ENCODE peak calls at places on chromosomes 3 and 15, in six cellular contexts. R is CD8-positive, alpha-beta T cell; B is OCI-LY7; P is AG10803; I is choroid plexus epithelial cell; F is cardiac fibroblast. E is an unnamed sample.

GRCh38 chr15:74179101-74179841 is 5.8 kb downstream of the ISLR start:
- DNase-seq in R (no peak), B (no peak), P (peak), I (peak), F (peak), E (peak)

GRCh38 chr3:48750906-48751305 is 33.9 kb upstream of the IP6K2 start:
- DNase-seq in R (no peak), B (no peak), P (no peak), I (no peak), F (no peak), E (no peak)

GRCh38 chr3:8239718-8240698 is 261.6 kb upstream of the LMCD1 start:
- DNase-seq in R (no peak), B (peak), P (peak), I (peak), F (peak), E (peak)

GRCh38 chr3:76687019-76687418 is 352.9 kb upstream of the ROBO2 start:
- DNase-seq in R (no peak), B (no peak), P (no peak), I (no peak), F (no peak), E (no peak)

GRCh38 chr3:111972891-111973290 is 5.9 kb upstream of the ABHD10 start:
- DNase-seq in R (no peak), B (no peak), P (no peak), I (no peak), F (no peak), E (no peak)

GRCh38 chr15:50542051-50542450 is 4.4 kb downstream of the USP50 start:
- DNase-seq in R (no peak), B (no peak), P (peak), I (peak), F (peak), E (peak)

GRCh38 chr3:58487140-58487886 is 4.6 kb upstream of the KCTD6 start:
- DNase-seq in R (no peak), B (no peak), P (peak), I (peak), F (peak), E (peak)

GRCh38 chr3:58065700-58066167 is 57.5 kb downstream of the FLNB start:
- DNase-seq in R (no peak), B (no peak), P (no peak), I (peak), F (no peak), E (no peak)

DNA sequence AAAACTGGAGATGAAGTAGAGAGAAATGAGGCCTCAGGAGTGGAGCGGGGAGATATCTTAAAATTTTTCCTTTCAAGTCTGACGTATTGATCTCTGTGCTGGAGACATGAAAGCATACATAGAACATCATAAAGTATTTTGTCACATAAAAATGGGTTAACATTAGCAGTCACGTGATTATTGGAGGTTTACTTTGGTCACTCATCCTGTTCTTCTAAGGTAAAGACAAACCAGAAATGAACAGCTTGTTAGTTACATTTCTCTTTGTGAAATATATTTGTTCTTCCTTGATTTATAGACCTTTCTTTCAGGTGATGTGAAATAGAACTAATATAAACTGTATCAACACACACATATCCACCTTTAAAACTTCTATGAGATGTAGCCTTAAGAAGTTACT is 324.1 kb downstream of the SQOR start:
- DNase-seq in R (no peak), B (no peak), P (no peak), I (no peak), F (no peak), E (no peak)
- TF ChIP-seq CTCF in R (no peak), B (no peak), P (no peak), I (no peak), F (no peak), E (no peak)

GRCh38 chr3:101857279-101857678 is 8.0 kb downstream of the NFKBIZ start:
- DNase-seq in R (no peak), B (no peak), P (no peak), I (no peak), F (no peak), E (no peak)
- H3K4me3 ChIP-seq in R (no peak), B (no peak), P (no peak), I (no peak), F (no peak), E (no peak)

GRCh38 chr3:14549256-14549931 is 9.3 kb upstream of the GRIP2 start:
- DNase-seq in R (no peak), B (peak), P (peak), I (peak), F (peak), E (peak)
- TF ChIP-seq CTCF in R (no peak), B (peak), P (peak), I (peak), F (peak), E (peak)

GRCh38 chr15:52673312-52673711 is 5.9 kb downstream of the ATOSA start:
- DNase-seq in R (no peak), B (no peak), P (no peak), I (no peak), F (no peak), E (no peak)
- H3K4me3 ChIP-seq in R (no peak), B (peak), P (no peak), I (no peak), F (no peak), E (no peak)

GRCh38 chr3:50415066-50415465 is 55.7 kb upstream of the TMEM115 start:
- DNase-seq in R (no peak), B (no peak), P (no peak), I (no peak), F (no peak), E (no peak)
- TF ChIP-seq CTCF in R (no peak), B (no peak), P (no peak), I (peak), F (peak), E (no peak)

DNA sequence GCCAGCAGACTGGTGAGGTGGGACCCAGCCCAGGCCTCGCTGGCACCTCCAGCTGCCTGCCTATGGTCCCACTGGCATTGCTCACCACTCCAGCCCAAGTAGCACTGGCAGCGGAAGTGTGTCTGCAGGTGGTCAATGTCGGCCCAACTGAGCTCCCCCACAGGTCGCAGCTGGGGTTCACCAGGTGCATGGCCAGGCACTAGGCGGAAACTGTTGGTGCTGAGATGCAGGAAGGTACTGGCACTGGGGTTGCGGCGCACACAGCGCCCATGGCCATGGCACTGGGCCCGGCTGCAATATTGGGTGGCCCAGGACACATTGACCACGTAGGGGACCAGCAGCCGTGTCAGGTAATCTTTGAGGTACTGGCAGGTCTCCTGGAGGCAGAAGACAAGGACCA is 4.4 kb downstream of the HYAL2 start:
- DNase-seq in R (no peak), B (peak), P (no peak), I (no peak), F (no peak), E (no peak)
- H3K4me3 ChIP-seq in R (no peak), B (peak), P (no peak), I (no peak), F (no peak), E (no peak)

GRCh38 chr3:170180952-170181876 is at the start of gene PHC3:
- DNase-seq in R (peak), B (peak), P (peak), I (peak), F (peak), E (peak)
- TF ChIP-seq CTCF in R (no peak), B (peak), P (no peak), I (peak), F (no peak), E (no peak)

GRCh38 chr15:84643838-84644237 is 10.2 kb downstream of the WDR73 start:
- DNase-seq in R (no peak), B (no peak), P (no peak), I (no peak), F (no peak), E (no peak)
- H3K4me3 ChIP-seq in R (no peak), B (no peak), P (no peak), I (no peak), F (no peak), E (no peak)

GRCh38 chr15:97482521-97482920 is 478.0 kb upstream of the ARRDC4 start:
- DNase-seq in R (no peak), B (no peak), P (no peak), I (no peak), F (no peak), E (no peak)
- TF ChIP-seq CTCF in R (no peak), B (no peak), P (no peak), I (no peak), F (no peak), E (no peak)

E was measured in fibroblast of the aortic adventitia.